ENCODE peak calls at places on chromosomes 11 and 22, in ten cellular contexts. T is cardiac muscle cell; D is naive thymus-derived CD4-positive, alpha-beta T cell; M is neuronal stem cell; V is transverse colon; L is IMR-90; Z is tibial nerve; S is Karpas-422; G is effector memory CD4-positive, alpha-beta T cell; A is mammary epithelial cell. F is an unnamed sample.

GRCh38 chr11:76856111-76856510 is 4.6 kb upstream of the ACER3 start:
- DNase-seq in T (no peak), D (no peak), M (no peak), V (no peak), L (no peak), Z (no peak), S (no peak), G (no peak), A (no peak), F (peak; percentile 34)

GRCh38 chr11:57429946-57430345 is 3.0 kb upstream of the SLC43A3 start:
- DNase-seq in T (no peak), D (no peak), M (no peak), V (no peak), L (no peak), Z (no peak), S (no peak), G (no peak), A (no peak), F (no peak)

GRCh38 chr11:72782081-72782920 is 11.5 kb downstream of the STARD10 start:
- DNase-seq in T (peak; percentile 20), D (no peak), M (no peak), V (peak; percentile 74), L (no peak), Z (no peak), S (no peak), G (no peak), A (no peak), F (no peak)

GRCh38 chr11:123775274-123775673 is 21.0 kb upstream of the OR6X1 start:
- DNase-seq in T (no peak), D (no peak), M (no peak), V (no peak), L (no peak), Z (no peak), S (no peak), G (no peak), A (no peak), F (no peak)

GRCh38 chr11:102112654-102112926 is 2.3 kb downstream of the YAP1 start:
- DNase-seq in T (no peak), D (no peak), M (no peak), V (no peak), L (no peak), Z (no peak), S (no peak), G (no peak), A (no peak), F (no peak)

GRCh38 chr11:3164138-3164539 is 971 bp downstream of the OSBPL5 start:
- DNase-seq in T (no peak), D (no peak), M (no peak), V (peak; percentile 10), L (no peak), Z (no peak), S (no peak), G (no peak), A (no peak), F (peak; percentile 66)

GRCh38 chr11:70435765-70436500 is 37.6 kb downstream of the CTTN start:
- DNase-seq in T (no peak), D (no peak), M (no peak), V (no peak), L (no peak), Z (no peak), S (no peak), G (no peak), A (no peak), F (no peak)

GRCh38 chr11:66933508-66933907 is 24.7 kb downstream of the PC start:
- DNase-seq in T (no peak), D (no peak), M (no peak), V (no peak), L (no peak), Z (no peak), S (no peak), G (no peak), A (no peak), F (peak; percentile 25)

GRCh38 chr11:27471588-27472397 is 797 bp downstream of the LGR4 start:
- DNase-seq in T (peak; percentile 55), D (peak; percentile 21), M (peak; percentile 52), V (peak; percentile 54), L (no peak), Z (peak; percentile 18), S (no peak), G (peak; percentile 5), A (peak; percentile 44), F (peak; percentile 59)

GRCh38 chr11:103649401-103649895 is 387.0 kb upstream of the DDI1 start:
- DNase-seq in T (no peak), D (no peak), M (no peak), V (no peak), L (no peak), Z (no peak), S (no peak), G (no peak), A (peak; percentile 21), F (no peak)

GRCh38 chr11:33867996-33868645 is 23.8 kb downstream of the LMO2 start:
- DNase-seq in T (no peak), D (no peak), M (no peak), V (no peak), L (no peak), Z (no peak), S (no peak), G (no peak), A (no peak), F (no peak)
- H3K4me3 ChIP-seq in T (peak overlapping the region; percentile 63), D (no peak overlapping the region), M (no peak overlapping the region), V (peak overlapping the region; percentile 61), L (no peak overlapping the region), Z (peak overlapping the region; percentile 47), S (no peak overlapping the region), G (no peak overlapping the region), A (no peak overlapping the region), F (no peak overlapping the region)

DNA sequence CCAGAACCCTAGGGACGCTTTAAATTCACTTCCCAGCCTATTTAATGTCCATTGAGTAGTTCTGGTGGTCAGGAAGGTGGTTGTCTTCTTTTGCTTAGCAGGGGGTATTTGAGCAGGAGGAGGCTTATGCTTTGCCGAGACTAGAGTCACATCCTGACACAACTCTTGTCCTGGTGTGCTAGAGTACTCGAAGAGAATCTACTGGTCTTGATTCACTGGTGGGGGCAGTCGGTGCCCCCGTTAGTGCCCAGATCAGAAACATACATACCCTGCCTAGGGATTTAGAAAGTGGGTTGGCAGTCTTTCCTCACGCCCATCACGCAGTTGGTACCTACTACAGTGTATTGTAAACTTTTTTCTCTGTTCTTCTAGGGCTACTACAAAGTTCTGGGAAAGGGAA is 2.7 kb downstream of the RPL27A start:
- DNase-seq in T (no peak), D (no peak), M (no peak), V (no peak), L (no peak), Z (no peak), S (peak; percentile 58), G (no peak), A (no peak), F (no peak)
- H3K4me1 ChIP-seq in T (peaks cover 5% of the 10 kb centered on the region), D (peaks cover 17% of the 10 kb centered on the region), M (peaks cover 9% of the 10 kb centered on the region), V (peaks cover 62% of the 10 kb centered on the region), L (peaks cover 7% of the 10 kb centered on the region), Z (peaks cover 48% of the 10 kb centered on the region), S (peaks cover 64% of the 10 kb centered on the region), G (peaks cover 29% of the 10 kb centered on the region), A (peaks cover 35% of the 10 kb centered on the region), F (peaks cover 49% of the 10 kb centered on the region)

GRCh38 chr22:47899894-47900293 is 1137.4 kb downstream of the TBC1D22A start:
- DNase-seq in T (no peak), D (no peak), M (no peak), V (no peak), L (no peak), Z (no peak), S (no peak), G (no peak), A (no peak), F (no peak)

GRCh38 chr22:47898946-47899345 is 1136.5 kb downstream of the TBC1D22A start:
- DNase-seq in T (no peak), D (no peak), M (no peak), V (no peak), L (no peak), Z (no peak), S (no peak), G (no peak), A (no peak), F (no peak)

GRCh38 chr22:47901911-47902310 is 1139.5 kb downstream of the TBC1D22A start:
- DNase-seq in T (no peak), D (no peak), M (no peak), V (no peak), L (no peak), Z (no peak), S (no peak), G (no peak), A (no peak), F (no peak)

GRCh38 chr22:47902646-47903180 is 1140.3 kb downstream of the TBC1D22A start:
- DNase-seq in T (no peak), D (no peak), M (no peak), V (no peak), L (no peak), Z (no peak), S (no peak), G (no peak), A (no peak), F (no peak)
- H3K4me3 ChIP-seq in T (no peak overlapping the region), D (no peak overlapping the region), M (no peak overlapping the region), V (no peak overlapping the region), L (no peak overlapping the region), Z (no peak overlapping the region), S (no peak overlapping the region), G (no peak overlapping the region), A (no peak overlapping the region), F (no peak overlapping the region)

GRCh38 chr11:46351148-46351547 is 3.9 kb downstream of the DGKZ start:
- DNase-seq in T (no peak), D (no peak), M (no peak), V (no peak), L (no peak), Z (no peak), S (no peak), G (no peak), A (no peak), F (no peak)

GRCh38 chr11:46353706-46354105 is 6.4 kb downstream of the DGKZ start:
- DNase-seq in T (no peak), D (peak; percentile 68), M (no peak), V (no peak), L (peak; percentile 50), Z (no peak), S (no peak), G (no peak), A (peak; percentile 40), F (no peak)

GRCh38 chr11:46350695-46351094 is 3.4 kb downstream of the DGKZ start:
- DNase-seq in T (no peak), D (no peak), M (no peak), V (no peak), L (no peak), Z (no peak), S (no peak), G (no peak), A (no peak), F (no peak)

GRCh38 chr11:46351606-46352005 is 4.3 kb downstream of the DGKZ start:
- DNase-seq in T (no peak), D (no peak), M (no peak), V (no peak), L (no peak), Z (no peak), S (no peak), G (no peak), A (no peak), F (no peak)

GRCh38 chr11:46352063-46352841 is 5.0 kb downstream of the DGKZ start:
- DNase-seq in T (peak; percentile 70), D (peak; percentile 74), M (no peak), V (peak; percentile 41), L (no peak), Z (no peak), S (peak; percentile 90), G (peak; percentile 76), A (peak; percentile 87), F (peak; percentile 40)
- H3K4me1 ChIP-seq in T (peaks cover 29% of the 10 kb centered on the region), D (peaks cover 60% of the 10 kb centered on the region), M (peaks cover 27% of the 10 kb centered on the region), V (peaks cover 41% of the 10 kb centered on the region), L (peaks cover 18% of the 10 kb centered on the region), Z (peaks cover 78% of the 10 kb centered on the region), S (peaks cover 45% of the 10 kb centered on the region), G (peaks cover 64% of the 10 kb centered on the region), A (peaks cover 61% of the 10 kb centered on the region), F (peaks cover 23% of the 10 kb centered on the region)

F was measured in adipocyte.